ENCODE peak calls at places on chromosomes 12 and 14, in eight cellular contexts. H is choroid plexus epithelial cell; L is lower leg skin; S is PC-3; Q is heart left ventricle; A is CD8-positive, alpha-beta T cell; M is tibial nerve; O is astrocyte of the spinal cord. P is an unnamed sample.

GRCh38 chr14:92274055-92274454 is 48.9 kb upstream of the SLC24A4 start:
- DNase-seq in H (no peak), L (no peak), S (no peak), Q (no peak), A (no peak), M (no peak), O (no peak), P (no peak)

GRCh38 chr14:76217179-76217578 is 65.5 kb downstream of the GPATCH2L start:
- DNase-seq in H (no peak), L (no peak), S (no peak), Q (no peak), A (no peak), M (no peak), O (no peak), P (no peak)

GRCh38 chr12:58583956-58584355 is 336.3 kb downstream of the LRIG3 start:
- DNase-seq in H (no peak), L (no peak), S (no peak), Q (no peak), A (no peak), M (no peak), O (no peak), P (no peak)

GRCh38 chr14:104746951-104747481 is 5.9 kb upstream of the SIVA1 start:
- DNase-seq in H (no peak), L (no peak), S (peak), Q (peak), A (no peak), M (no peak), O (no peak), P (no peak)

GRCh38 chr12:50033317-50033679 is 8.0 kb upstream of the RACGAP1 start:
- DNase-seq in H (no peak), L (peak), S (no peak), Q (no peak), A (no peak), M (no peak), O (no peak), P (no peak)

GRCh38 chr14:68020999-68021663 is 201.6 kb downstream of the RAD51B start:
- DNase-seq in H (no peak), L (no peak), S (no peak), Q (no peak), A (no peak), M (no peak), O (no peak), P (peak)

GRCh38 chr14:55884819-55885218 is 233.4 kb upstream of the PELI2 start:
- DNase-seq in H (no peak), L (no peak), S (no peak), Q (no peak), A (no peak), M (no peak), O (no peak), P (no peak)

GRCh38 chr12:121568971-121569808 is 11.6 kb downstream of the KDM2B start:
- DNase-seq in H (peak), L (no peak), S (no peak), Q (peak), A (no peak), M (no peak), O (no peak), P (no peak)

GRCh38 chr12:12126551-12126950 is 55.8 kb downstream of the BCL2L14 start:
- DNase-seq in H (no peak), L (no peak), S (peak), Q (no peak), A (no peak), M (no peak), O (no peak), P (no peak)

GRCh38 chr12:78018939-78019338 is 188.2 kb downstream of the NAV3 start:
- DNase-seq in H (peak), L (no peak), S (no peak), Q (no peak), A (no peak), M (no peak), O (no peak), P (no peak)

GRCh38 chr14:37230551-37231194 is 32.9 kb downstream of the MIPOL1 start:
- DNase-seq in H (peak), L (no peak), S (peak), Q (no peak), A (no peak), M (no peak), O (peak), P (peak)

GRCh38 chr12:76199808-76200207 is 115.3 kb upstream of the NAP1L1 start:
- DNase-seq in H (peak), L (no peak), S (no peak), Q (no peak), A (no peak), M (no peak), O (peak), P (no peak)

GRCh38 chr14:87461704-87462103 is 531.3 kb downstream of the GALC start:
- DNase-seq in H (peak), L (no peak), S (no peak), Q (no peak), A (no peak), M (no peak), O (no peak), P (peak)

GRCh38 chr12:52029686-52030085 is 21.6 kb upstream of the NR4A1 start:
- DNase-seq in H (peak), L (no peak), S (peak), Q (peak), A (no peak), M (no peak), O (peak), P (peak)

GRCh38 chr14:50524071-50524470 is 8.3 kb downstream of the MAP4K5 start:
- DNase-seq in H (no peak), L (no peak), S (no peak), Q (no peak), A (no peak), M (no peak), O (no peak), P (no peak)

GRCh38 chr14:89933002-89933401 is 21.5 kb downstream of the EFCAB11 start:
- DNase-seq in H (no peak), L (no peak), S (no peak), Q (no peak), A (no peak), M (no peak), O (no peak), P (no peak)

GRCh38 chr14:65361920-65362319 is 50.6 kb upstream of the FUT8 start:
- DNase-seq in H (peak), L (no peak), S (peak), Q (peak), A (no peak), M (no peak), O (peak), P (no peak)

DNA sequence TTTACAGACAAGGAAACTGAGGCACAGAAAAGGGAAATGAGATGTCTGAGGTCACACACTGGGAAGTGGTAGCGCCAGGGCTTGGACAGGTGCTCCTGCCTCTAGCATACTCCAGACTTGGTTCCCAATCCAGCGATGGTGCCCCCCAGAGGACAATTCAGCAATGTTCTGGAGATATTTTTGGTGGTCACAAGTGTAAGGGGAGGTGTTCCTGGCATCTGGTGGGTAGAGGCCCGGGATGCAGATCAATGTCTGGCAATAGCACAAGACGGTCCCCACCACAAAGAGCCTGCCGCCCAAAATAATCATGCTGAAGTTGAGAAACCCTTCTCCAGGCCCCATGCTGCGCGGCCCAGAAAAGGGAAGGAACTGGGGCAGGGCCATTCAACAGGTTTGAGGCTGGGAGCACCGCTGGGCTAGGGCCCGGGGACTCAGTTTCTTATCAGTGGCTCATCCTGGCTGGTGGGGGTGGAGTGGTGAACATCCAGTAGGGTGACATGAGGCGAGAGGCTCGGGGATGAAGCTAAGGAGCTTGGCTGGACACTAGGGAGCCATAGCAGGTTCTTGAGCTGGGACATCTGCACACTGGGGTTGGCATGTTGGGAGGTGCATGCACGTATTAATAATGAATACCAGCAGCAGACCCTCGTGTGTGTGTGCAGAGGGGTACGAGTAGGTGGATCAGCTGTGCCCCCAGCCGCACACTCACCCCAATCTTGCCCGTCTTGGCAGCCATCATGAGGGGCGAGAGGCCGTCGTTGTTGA is 35.1 kb downstream of the TRPV4 start:
- DNase-seq in H (no peak), L (no peak), S (peak), Q (no peak), A (no peak), M (no peak), O (no peak), P (no peak)
- TF ChIP-seq CTCF in H (peak), L (no peak), S (peak), Q (no peak), A (no peak), M (no peak), O (no peak), P (no peak)

DNA sequence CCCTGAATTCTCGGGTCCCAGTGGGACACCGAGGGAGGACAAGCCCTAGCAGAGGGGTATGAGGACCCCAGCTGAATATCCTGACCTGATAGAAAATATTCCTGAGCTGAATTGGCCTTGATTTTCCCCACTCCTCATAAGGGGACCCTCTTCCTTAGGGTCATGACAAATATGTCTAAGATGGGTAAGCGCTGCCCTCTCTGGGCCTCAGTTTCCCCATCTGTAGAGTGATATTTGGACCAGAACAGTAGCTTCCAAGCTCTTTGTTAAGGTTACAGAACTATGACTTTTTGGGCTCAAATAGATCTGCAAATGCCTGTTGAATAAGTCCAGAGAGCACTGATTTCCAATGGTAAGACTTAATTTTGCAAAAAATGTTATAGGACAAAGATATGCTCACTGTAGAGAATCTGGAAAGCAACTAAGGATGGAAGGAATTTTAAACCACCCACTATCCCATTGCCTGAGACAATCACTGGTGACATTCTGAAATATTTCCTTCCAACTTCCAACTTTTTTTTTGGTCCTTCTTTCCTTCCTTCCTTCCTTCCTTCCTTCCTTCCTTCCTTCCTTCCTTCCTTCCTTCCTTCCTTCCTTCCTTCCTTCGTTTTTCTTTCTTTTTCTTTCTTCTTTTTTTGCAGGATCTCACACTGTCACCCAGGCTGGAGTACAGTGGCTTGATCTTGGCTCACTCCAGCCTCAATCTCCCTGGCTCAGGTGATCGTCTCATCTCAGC is 32.0 kb downstream of the MYL2 start:
- DNase-seq in H (no peak), L (no peak), S (no peak), Q (no peak), A (no peak), M (no peak), O (no peak), P (no peak)
- TF ChIP-seq CTCF in H (no peak), L (no peak), S (no peak), Q (no peak), A (peak), M (peak), O (no peak), P (no peak)

GRCh38 chr12:124870515-124870914 is 6.9 kb upstream of the SCARB1 start:
- DNase-seq in H (no peak), L (no peak), S (no peak), Q (no peak), A (no peak), M (no peak), O (no peak), P (no peak)
- TF ChIP-seq CTCF in H (no peak), L (no peak), S (no peak), Q (no peak), A (no peak), M (no peak), O (no peak), P (no peak)

DNA sequence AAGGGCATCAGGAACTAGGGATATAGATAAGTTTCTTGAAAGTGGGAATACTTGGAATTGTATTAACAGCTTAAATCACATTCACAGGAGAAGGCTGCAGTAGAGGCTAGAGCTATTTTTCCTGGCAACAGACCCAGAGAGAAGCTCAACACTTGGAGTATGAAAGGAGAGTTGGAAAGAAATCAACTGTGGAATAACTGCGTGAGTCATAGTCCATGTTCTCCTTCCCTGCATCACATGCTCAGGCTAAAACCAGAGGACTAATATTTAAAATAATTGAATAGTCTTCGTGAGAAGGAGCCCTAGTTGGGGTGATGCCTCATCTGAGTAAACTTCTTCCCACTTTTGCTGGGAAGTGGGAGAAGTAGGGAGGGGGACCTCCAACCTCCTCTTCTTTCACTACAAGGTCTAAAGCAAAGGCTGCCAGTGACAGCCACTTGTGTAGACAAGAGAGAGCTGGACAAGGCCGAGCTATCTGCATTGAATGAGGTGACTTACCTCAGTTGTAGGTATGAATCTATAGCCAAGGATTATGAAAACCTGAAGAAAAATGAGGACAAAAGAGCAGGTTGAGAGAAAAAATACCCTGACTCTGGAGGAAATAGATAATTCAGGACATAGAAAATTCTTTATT is 32.7 kb downstream of the DYRK2 start:
- DNase-seq in H (peak), L (no peak), S (peak), Q (peak), A (no peak), M (no peak), O (peak), P (no peak)
- TF ChIP-seq CTCF in H (no peak), L (no peak), S (no peak), Q (no peak), A (no peak), M (no peak), O (no peak), P (no peak)

DNA sequence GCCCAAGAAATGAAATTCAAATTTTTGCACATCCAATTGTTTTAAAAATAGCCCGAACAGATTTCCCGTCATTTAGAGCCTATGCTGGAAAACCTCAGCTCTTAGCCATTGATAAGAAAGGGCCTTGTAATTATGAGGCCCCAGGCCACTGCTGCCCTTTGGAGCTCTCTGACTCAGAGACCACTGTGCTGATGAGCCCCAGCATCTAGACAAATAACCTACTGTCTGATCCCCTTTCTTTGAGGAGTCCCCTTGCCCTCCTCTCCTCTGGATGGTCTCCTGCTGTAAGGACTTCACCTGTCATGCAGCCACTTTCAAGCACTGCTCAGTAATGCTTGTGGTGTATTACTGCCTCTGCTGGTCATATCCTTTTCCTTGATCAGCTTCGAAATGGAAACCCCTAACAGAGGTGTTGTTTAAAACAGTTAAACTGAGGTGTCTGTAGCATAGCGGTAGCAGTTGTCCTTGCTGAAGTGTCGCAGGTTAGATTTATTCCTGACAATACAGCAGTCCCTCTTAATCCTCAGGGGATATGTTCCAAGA is 159.9 kb upstream of the SRRM4 start:
- DNase-seq in H (no peak), L (no peak), S (no peak), Q (no peak), A (no peak), M (no peak), O (no peak), P (no peak)
- TF ChIP-seq CTCF in H (no peak), L (no peak), S (no peak), Q (no peak), A (no peak), M (no peak), O (no peak), P (no peak)

DNA sequence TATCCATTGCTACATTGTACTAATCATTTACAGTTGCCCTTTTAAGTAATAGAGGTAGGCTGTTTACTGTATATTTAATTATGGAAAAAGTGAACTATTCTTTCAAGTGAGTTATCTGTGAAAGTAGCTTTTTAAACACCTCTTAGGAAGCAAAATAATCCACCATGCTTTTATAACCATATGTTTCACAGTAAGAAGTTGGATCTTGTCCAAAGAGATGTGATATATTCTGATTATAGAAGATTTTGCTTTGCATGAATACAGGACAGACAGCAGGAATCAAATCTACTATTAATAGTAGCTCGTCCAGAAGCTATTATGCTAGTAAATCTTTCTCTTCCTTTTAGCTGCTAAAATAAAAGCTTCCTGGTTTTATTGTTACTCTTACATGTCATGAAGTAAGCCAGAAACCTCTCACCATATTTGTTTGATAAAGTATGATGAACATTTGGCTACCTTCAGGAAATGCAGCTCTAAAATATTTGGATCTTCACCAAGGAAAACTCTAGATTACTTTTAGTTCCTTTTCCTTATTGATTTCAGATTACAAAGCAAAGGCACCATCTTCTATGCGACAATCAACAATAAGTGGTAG is 257.0 kb downstream of the IPO8 start:
- DNase-seq in H (no peak), L (no peak), S (no peak), Q (no peak), A (no peak), M (no peak), O (no peak), P (no peak)
- TF ChIP-seq CTCF in H (no peak), L (no peak), S (no peak), Q (no peak), A (no peak), M (no peak), O (no peak), P (no peak)

GRCh38 chr14:33686218-33686617 is 264.7 kb downstream of the EGLN3 start:
- DNase-seq in H (peak), L (no peak), S (peak), Q (no peak), A (no peak), M (no peak), O (peak), P (no peak)

GRCh38 chr14:33685026-33685425 is 265.8 kb downstream of the EGLN3 start:
- DNase-seq in H (no peak), L (no peak), S (no peak), Q (no peak), A (no peak), M (no peak), O (no peak), P (no peak)

GRCh38 chr14:33689680-33690079 is 261.2 kb downstream of the EGLN3 start:
- DNase-seq in H (no peak), L (no peak), S (no peak), Q (no peak), A (no peak), M (no peak), O (no peak), P (no peak)

GRCh38 chr14:33685698-33686097 is 265.2 kb downstream of the EGLN3 start:
- DNase-seq in H (no peak), L (no peak), S (no peak), Q (no peak), A (no peak), M (no peak), O (no peak), P (no peak)

DNA sequence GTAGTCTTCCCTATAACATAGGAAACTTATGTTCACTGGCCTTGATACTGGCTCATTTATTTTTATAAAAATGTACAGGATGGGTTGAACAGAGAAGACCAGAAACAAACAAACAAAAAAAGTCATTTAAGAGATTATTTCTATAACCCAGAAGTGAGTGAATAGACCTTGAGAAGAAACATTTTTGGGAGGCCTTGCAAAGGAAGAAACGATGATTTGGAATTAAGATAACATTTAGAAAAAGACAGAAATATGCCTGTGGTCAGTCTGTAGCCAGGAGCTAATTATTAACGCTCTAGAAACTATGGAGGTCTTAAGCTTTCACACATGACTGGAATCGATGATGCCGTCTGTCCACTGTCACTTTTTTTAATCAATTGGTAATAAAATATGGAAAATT is 264.0 kb downstream of the EGLN3 start:
- DNase-seq in H (no peak), L (no peak), S (no peak), Q (no peak), A (no peak), M (no peak), O (no peak), P (no peak)
- TF ChIP-seq CTCF in H (no peak), L (no peak), S (no peak), Q (no peak), A (no peak), M (no peak), O (no peak), P (no peak)

GRCh38 chr12:39958377-39958776 is 147.5 kb downstream of the SLC2A13 start:
- DNase-seq in H (peak), L (no peak), S (peak), Q (no peak), A (no peak), M (no peak), O (no peak), P (no peak)
- TF ChIP-seq CTCF in H (peak), L (no peak), S (peak), Q (no peak), A (no peak), M (no peak), O (peak), P (no peak)

GRCh38 chr12:26918321-26919215 is 19.2 kb downstream of the INTS13 start:
- DNase-seq in H (peak), L (no peak), S (no peak), Q (no peak), A (no peak), M (no peak), O (no peak), P (no peak)
- TF ChIP-seq CTCF in H (peak), L (no peak), S (peak), Q (no peak), A (no peak), M (peak), O (no peak), P (no peak)

P was measured in nephron progenitor cell.